ENCODE peak calls at places on chromosomes 1 and 21, in eight cellular contexts. O, S, P, N, F, I, E and B are unnamed samples.

GRCh38 chr1:85569122-85569521 is 11.4 kb upstream of the CCN1 start:
- DNase-seq in O (no peak), E (no peak), F (no peak), I (no peak), S (no peak), P (no peak), N (no peak), B (no peak)

GRCh38 chr21:39601194-39601940 is 11.4 kb upstream of the B3GALT5 start:
- DNase-seq in E (no peak), I (no peak), S (no peak), P (peak; percentile 9), N (no peak), F (no peak), O (no peak), B (no peak)

GRCh38 chr1:153805929-153806750 is 30.9 kb downstream of the SLC27A3 start:
- DNase-seq in O (no peak), F (no peak), I (no peak), S (peak; percentile 51), E (no peak), P (no peak), N (no peak), B (no peak)

GRCh38 chr1:109944541-109944940 is 33.9 kb downstream of the CSF1 start:
- DNase-seq in I (no peak), F (no peak), O (no peak), S (no peak), P (no peak), N (no peak), E (no peak), B (no peak)

GRCh38 chr1:26993237-26994019 is at the start of gene TRNP1:
- DNase-seq in S (no peak), O (no peak), I (peak; percentile 78), N (peak; percentile 57), F (peak; percentile 48), E (peak; percentile 58), P (peak; percentile 54), B (peak; percentile 89)

GRCh38 chr1:198165927-198166647 is 9.3 kb downstream of the NEK7 start:
- DNase-seq in F (no peak), P (no peak), O (no peak), S (no peak), E (no peak), N (no peak), I (no peak), B (no peak)

GRCh38 chr1:212089560-212090163 is 54.1 kb downstream of the DTL start:
- DNase-seq in O (no peak), F (no peak), I (no peak), S (no peak), E (no peak), N (no peak), P (no peak), B (no peak)

GRCh38 chr1:161196521-161197451 is 2.1 kb downstream of the ADAMTS4 start:
- DNase-seq in N (no peak), I (no peak), S (no peak), P (peak; percentile 44), F (no peak), O (no peak), E (no peak), B (peak; percentile 91)

GRCh38 chr1:69671363-69672010 is 103.8 kb downstream of the LRRC7 start:
- DNase-seq in F (no peak), E (peak; percentile 32), I (no peak), O (no peak), S (no peak), N (no peak), P (no peak), B (peak; percentile 68)

GRCh38 chr1:59499273-59499955 is 202.5 kb downstream of the FGGY start:
- DNase-seq in F (no peak), I (no peak), N (no peak), O (no peak), P (no peak), S (no peak), E (no peak), B (no peak)